ENCODE peak calls at places on chromosomes 13 and 19, in six cellular contexts. T is NT2/D1, U is IMR-90, A is neuronal stem cell, M is keratinocyte, D is fibroblast of lung. W is an unnamed sample. For H3K36me3, the result is how much of the 10 kb centered on the place peaks cover.

GRCh38 chr19:51830263-51830662 is 35.3 kb downstream of the FPR3 start:
- DNase-seq in T (no peak), U (no peak), A (no peak), M (no peak), D (no peak), W (no peak)

GRCh38 chr19:9467161-9467560 is 31.3 kb downstream of the ZNF560 start:
- DNase-seq in T (no peak), U (no peak), A (no peak), M (no peak), D (no peak), W (no peak)

GRCh38 chr13:24693862-24694471 is 13.8 kb downstream of the ATP12A start:
- DNase-seq in T (no peak), U (peak), A (peak), M (peak), D (peak), W (peak)

GRCh38 chr13:104954210-104954609 is 1581.3 kb downstream of the EFNB2 start:
- DNase-seq in T (no peak), U (no peak), A (no peak), M (no peak), D (peak), W (no peak)

GRCh38 chr13:33490461-33491327 is 205.1 kb upstream of the STARD13 start:
- DNase-seq in T (no peak), U (no peak), A (peak), M (no peak), D (no peak), W (peak)

GRCh38 chr19:19334989-19335344 is 14.3 kb downstream of the MAU2 start:
- DNase-seq in T (no peak), U (no peak), A (no peak), M (no peak), D (no peak), W (no peak)

GRCh38 chr19:56403261-56403660 is 871 bp upstream of the ZNF583 start:
- DNase-seq in T (no peak), U (peak), A (no peak), M (no peak), D (peak), W (no peak)

GRCh38 chr13:33277946-33278345 is 7.6 kb downstream of the STARD13 start:
- DNase-seq in T (no peak), U (no peak), A (no peak), M (no peak), D (peak), W (no peak)

GRCh38 chr13:44211286-44211685 is 162.3 kb upstream of the SERP2 start:
- DNase-seq in T (no peak), U (no peak), A (no peak), M (no peak), D (peak), W (no peak)

DNA sequence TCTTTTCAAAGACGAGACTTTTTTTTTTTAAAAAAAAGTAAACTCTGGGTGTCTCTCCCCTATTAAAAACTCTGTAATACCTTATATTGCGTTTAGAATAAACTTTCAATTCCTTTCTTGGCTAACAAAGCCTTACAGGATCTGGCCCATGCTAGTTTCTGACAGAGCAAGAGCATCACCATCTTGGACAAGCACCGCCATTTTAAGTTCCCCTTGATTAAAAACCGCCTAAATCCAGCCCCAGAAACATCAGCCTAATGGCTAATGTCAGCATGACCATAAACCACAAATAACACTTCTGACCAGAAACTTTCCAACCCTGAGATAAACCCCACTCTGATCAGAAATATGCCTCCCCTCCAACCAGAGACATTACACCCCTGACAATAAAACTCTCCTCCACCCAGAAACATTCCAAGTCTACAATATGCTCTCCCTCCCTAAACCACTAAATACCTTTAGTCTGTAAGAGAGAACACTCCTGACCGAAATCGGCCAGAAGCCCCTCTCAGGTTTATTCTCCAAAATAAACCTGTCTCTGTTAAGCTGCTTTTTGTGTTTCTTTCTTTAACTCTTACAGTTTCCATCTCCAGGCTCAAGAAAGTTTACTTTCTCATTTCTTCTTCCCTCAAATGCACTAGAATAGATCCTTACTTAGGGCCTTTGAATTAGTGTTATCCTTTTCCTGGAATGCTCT is 1.6 kb upstream of the AKAP11 start:
- DNase-seq in T (no peak), U (no peak), A (no peak), M (no peak), D (no peak), W (no peak)
- H3K9ac ChIP-seq in T (no peak), U (no peak), A (no peak), M (no peak), D (no peak), W (no peak)

DNA sequence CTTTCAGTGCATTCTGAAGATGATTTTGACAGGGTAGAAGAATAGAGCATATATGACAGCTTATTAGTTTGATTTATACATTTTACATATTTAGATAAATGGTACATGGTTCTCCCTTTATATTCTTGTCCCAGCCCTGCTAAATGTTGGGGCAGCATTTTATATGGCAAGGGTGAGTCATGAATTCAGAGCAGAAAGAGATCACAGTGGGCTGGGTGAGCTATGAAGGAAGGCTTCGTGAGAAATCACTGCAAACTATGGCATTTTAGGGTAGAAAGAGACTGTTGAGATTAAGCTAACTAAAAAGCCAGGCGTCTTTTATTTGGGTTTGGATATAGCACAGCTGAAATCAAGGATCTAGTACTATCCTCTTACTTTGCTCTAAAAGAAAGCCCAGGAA is 23.9 kb upstream of the METTL21C start:
- DNase-seq in T (no peak), U (no peak), A (no peak), M (no peak), D (no peak), W (no peak)
- H3K36me3 ChIP-seq in T (under half), U (under half), A (under half), M (under half), D (under half), W (under half)

DNA sequence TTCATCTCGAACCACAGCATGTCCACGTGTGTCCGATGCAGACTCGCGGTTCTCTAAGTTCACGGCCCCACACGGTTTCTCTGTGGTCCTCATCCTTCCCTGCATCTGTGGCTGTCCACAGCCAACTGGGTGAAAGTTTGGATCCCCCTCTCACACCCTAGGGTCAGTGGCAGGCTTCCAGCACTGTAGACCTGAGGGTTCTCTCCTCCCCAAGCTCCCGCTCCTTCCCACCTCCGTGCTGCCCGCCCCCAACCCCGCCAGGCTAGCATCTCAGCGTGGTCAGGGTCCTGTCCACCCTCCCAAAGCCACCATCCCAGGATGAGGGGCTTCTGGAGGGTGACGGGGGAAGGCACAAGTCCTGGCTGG is 3.0 kb downstream of the ANGPTL4 start:
- DNase-seq in T (no peak), U (no peak), A (no peak), M (no peak), D (peak), W (peak)
- H3K9ac ChIP-seq in T (peak), U (no peak), A (no peak), M (no peak), D (peak), W (no peak)

DNA sequence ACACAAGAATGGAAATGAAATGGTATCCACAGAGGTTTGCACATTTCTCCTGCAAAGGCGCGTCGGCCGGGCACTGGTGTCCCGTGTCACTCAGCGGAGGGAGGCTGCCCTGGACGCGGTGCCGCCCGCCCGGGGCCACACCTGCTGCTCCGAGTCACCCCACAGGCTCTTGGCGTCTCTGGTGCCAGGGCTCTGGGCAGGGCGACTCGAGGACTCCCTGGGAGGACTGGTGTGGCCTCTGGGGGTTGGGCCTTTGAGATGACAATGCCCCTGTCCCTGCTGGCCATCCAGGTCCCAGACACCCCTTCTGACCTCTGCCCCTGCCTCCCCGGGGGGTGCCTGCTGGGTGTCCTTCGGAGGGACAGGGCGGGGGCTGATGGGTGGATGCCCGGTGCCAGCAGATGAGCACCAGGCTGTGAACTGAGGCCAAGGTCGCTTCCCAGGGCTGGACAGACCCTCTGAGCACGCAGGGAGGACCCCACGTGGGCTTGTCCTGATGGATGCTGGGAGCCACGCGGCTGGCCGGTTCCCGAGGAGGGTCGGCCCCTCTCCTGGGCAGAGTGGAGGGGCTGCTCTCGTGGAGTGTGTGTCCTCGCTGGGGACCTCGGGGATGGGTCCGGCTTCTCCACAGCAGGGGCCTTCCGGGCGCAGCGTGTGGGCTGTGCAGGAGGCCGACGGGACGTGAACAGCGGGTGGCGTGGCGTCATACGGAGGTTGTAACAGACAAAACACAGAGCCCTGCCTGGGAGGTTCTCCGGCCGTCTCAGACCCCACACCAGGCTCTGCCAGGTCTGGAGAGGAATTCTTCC is 4.7 kb upstream of the CACTIN start:
- DNase-seq in T (no peak), U (no peak), A (no peak), M (no peak), D (no peak), W (no peak)
- H3K36me3 ChIP-seq in T (under half), U (under half), A (under half), M (under half), D (under half), W (under half)

GRCh38 chr19:41335467-41335866 is 18.3 kb downstream of the TGFB1 start:
- DNase-seq in T (no peak), U (no peak), A (no peak), M (no peak), D (no peak), W (no peak)
- H3K9ac ChIP-seq in T (no peak), U (no peak), A (no peak), M (no peak), D (no peak), W (no peak)

GRCh38 chr13:52659340-52659739 is 6.7 kb downstream of the SUGT1 start:
- DNase-seq in T (no peak), U (no peak), A (no peak), M (no peak), D (no peak), W (no peak)

GRCh38 chr13:52669677-52670076 is 17.0 kb downstream of the SUGT1 start:
- DNase-seq in T (no peak), U (no peak), A (no peak), M (no peak), D (no peak), W (no peak)

GRCh38 chr13:52665325-52665724 is 12.7 kb downstream of the SUGT1 start:
- DNase-seq in T (no peak), U (peak), A (no peak), M (no peak), D (peak), W (no peak)

DNA sequence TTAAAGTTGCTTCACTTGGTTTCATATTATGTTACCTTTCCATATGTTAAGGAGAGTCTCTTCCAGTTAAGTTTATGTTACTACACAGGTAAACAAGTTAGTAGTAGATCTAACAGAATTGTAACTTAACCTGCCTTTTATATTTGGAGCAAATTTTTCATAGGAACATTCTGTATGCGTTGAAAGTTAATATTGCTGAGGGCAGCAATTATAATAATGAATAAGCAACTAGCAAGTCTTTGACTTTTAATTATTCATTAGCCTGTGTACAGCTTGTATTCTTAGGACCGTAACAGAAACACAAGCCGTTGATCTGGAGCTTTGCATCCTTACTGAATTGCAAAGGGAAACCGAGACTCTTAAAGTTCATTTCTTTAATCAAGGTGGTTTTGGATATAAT is 11.6 kb downstream of the SUGT1 start:
- DNase-seq in T (no peak), U (no peak), A (no peak), M (no peak), D (no peak), W (no peak)
- H3K36me3 ChIP-seq in T (under half), U (under half), A (under half), M (under half), D (under half), W (half or more)

GRCh38 chr19:7977723-7978040 is 27.8 kb downstream of the ELAVL1 start:
- DNase-seq in T (no peak), U (no peak), A (no peak), M (no peak), D (no peak), W (no peak)
- H3K9ac ChIP-seq in T (no peak), U (no peak), A (no peak), M (peak), D (no peak), W (no peak)

DNA sequence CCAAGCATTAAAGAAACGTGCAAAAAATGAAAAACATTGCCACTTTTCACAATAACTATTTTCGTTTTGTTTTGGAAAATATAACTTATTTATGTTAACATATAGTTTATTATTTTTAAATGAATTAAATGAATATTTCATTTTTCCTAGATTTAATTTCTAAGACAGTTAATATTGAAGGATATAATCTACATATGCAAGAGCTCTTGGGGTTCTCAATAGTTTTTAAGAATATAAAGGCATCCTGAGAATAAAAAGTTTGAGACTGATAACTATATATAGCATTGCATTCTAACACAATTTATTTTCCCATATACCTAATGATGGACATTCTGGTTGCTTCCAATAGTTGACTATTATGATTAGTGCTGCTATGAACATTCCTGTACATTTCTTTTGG is 19.9 kb downstream of the ZNF461 start:
- DNase-seq in T (no peak), U (no peak), A (no peak), M (no peak), D (no peak), W (no peak)
- H3K36me3 ChIP-seq in T (under half), U (under half), A (under half), M (under half), D (under half), W (half or more)

GRCh38 chr19:6274756-6275155 is 5.0 kb downstream of the MLLT1 start:
- DNase-seq in T (no peak), U (no peak), A (no peak), M (no peak), D (no peak), W (no peak)
- H3K9ac ChIP-seq in T (no peak), U (peak), A (no peak), M (no peak), D (peak), W (no peak)

DNA sequence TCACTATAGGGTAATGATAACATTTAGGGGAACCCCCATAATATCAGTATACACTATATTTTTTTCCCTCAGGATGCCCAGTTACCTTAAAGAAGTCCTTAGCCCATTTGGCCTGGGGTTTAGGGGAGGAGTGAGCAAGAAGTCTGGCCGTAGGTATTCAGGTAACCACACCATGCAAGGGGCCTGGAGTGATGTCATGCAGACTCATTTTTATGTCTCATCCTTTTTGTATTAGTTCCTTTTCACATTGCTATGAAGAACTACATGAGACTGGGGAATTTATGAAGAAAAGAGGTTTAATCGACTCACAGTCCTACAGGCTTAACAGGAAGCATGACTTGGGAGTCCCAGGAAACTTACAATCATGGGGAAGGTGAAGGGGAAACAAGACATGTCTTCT is 12.2 kb downstream of the TPP2 start:
- DNase-seq in T (no peak), U (no peak), A (no peak), M (peak), D (no peak), W (no peak)
- H3K36me3 ChIP-seq in T (half or more), U (under half), A (under half), M (under half), D (under half), W (half or more)

W was measured in endodermal cell.